ENCODE peak calls at places on chromosome 1, in nine cellular contexts. M is pancreas, F is colonic mucosa, L is body of pancreas, Q is mucosa of descending colon, C is PC-3, W is spleen, J is astrocyte of the spinal cord, A is tibial nerve. V is an unnamed sample.

GRCh38 chr1:70916028-70916427 is 131.6 kb downstream of the PTGER3 start:
- DNase-seq in C (no peak), W (no peak), J (no peak), A (no peak), F (no peak), L (no peak), M (no peak), Q (no peak), V (no peak)

GRCh38 chr1:204103121-204103741 is 30.3 kb downstream of the SOX13 start:
- DNase-seq in J (no peak), A (no peak), M (no peak), W (no peak), F (no peak), C (no peak), L (no peak), Q (no peak), V (no peak)

GRCh38 chr1:211656728-211657127 is 18.7 kb downstream of the NEK2 start:
- DNase-seq in M (no peak), L (no peak), W (no peak), A (no peak), F (no peak), C (no peak), Q (no peak), J (no peak), V (no peak)

GRCh38 chr1:221880182-221880581 is 138.3 kb upstream of the DUSP10 start:
- DNase-seq in Q (no peak), F (no peak), A (no peak), W (no peak), M (no peak), C (peak), J (no peak), L (no peak), V (no peak)

GRCh38 chr1:67978988-67979516 is 71.4 kb downstream of the DIRAS3 start:
- DNase-seq in C (peak), F (no peak), W (no peak), J (peak), A (no peak), M (no peak), L (no peak), Q (no peak), V (peak)

GRCh38 chr1:44553771-44554170 is 120.5 kb downstream of the TMEM53 start:
- DNase-seq in L (no peak), W (no peak), Q (no peak), C (peak), J (peak), A (no peak), F (no peak), M (no peak), V (no peak)

GRCh38 chr1:43237131-43237530 is 32.7 kb upstream of the TMEM125 start:
- DNase-seq in J (no peak), M (no peak), F (no peak), L (no peak), Q (no peak), C (no peak), A (no peak), W (no peak), V (no peak)

GRCh38 chr1:32388641-32389040 is 5.6 kb downstream of the BSDC1 start:
- DNase-seq in J (no peak), W (no peak), L (no peak), M (no peak), C (no peak), Q (no peak), F (no peak), A (no peak), V (no peak)

GRCh38 chr1:208431721-208432120 is 187.5 kb upstream of the PLXNA2 start:
- DNase-seq in W (no peak), L (no peak), Q (no peak), F (no peak), C (peak), A (no peak), J (peak), M (no peak), V (peak)

GRCh38 chr1:169601096-169601881 is 15.0 kb upstream of the F5 start:
- DNase-seq in J (peak), A (no peak), Q (no peak), C (peak), F (no peak), M (no peak), L (no peak), W (no peak), V (peak)

GRCh38 chr1:66288048-66288447 is 245.9 kb upstream of the SGIP1 start:
- DNase-seq in J (no peak), C (peak), W (no peak), Q (no peak), F (no peak), M (no peak), L (no peak), A (no peak), V (no peak)

GRCh38 chr1:27348861-27349783 is 7.3 kb downstream of the SYTL1 start:
- DNase-seq in W (peak), C (peak), L (peak), Q (peak), A (no peak), M (peak), F (peak), J (peak), V (no peak)

GRCh38 chr1:98001764-98002163 is 80.9 kb upstream of the DPYD start:
- DNase-seq in J (peak), C (peak), M (no peak), W (no peak), A (no peak), L (no peak), Q (no peak), F (no peak), V (no peak)

GRCh38 chr1:79396901-79397300 is 390.4 kb upstream of the ADGRL4 start:
- DNase-seq in C (no peak), Q (no peak), L (no peak), M (no peak), W (no peak), F (no peak), J (no peak), A (no peak), V (no peak)

DNA sequence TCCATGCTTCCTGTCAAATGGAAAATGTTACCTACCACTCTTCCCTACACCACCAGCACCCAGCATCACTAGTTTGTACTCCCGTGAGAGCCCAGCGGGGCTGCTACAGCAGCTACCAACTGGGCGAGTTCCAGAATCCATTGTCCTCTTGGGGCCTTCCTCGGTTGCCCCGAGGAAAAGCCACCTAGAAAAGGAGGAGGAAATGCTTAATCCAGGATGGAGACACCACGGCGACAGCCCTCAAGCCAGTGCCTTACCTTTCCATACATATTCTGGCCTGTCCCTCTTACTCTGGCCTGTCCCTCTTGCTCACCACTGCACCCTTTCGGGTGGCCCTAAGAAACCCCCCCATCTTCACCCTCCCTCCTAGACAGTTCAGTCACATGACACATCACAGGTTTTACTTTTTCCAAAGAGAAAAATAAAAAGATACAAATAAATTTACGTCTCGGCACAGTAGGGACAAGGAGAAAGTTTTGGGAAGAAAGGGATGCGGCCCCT is 478 bp downstream of the RIT1 start:
- DNase-seq in A (no peak), Q (peak), C (peak), W (no peak), L (no peak), M (peak), F (peak), J (peak), V (no peak)
- TF ChIP-seq CTCF in A (no peak), Q (no peak), C (no peak), W (no peak), L (no peak), M (no peak), F (no peak), J (peak), V (peak)

GRCh38 chr1:116878804-116879477 is 30.8 kb upstream of the PTGFRN start:
- DNase-seq in Q (no peak), F (no peak), J (peak), A (no peak), W (no peak), C (peak), L (no peak), M (peak), V (no peak)
- H3K4me3 ChIP-seq in Q (no peak), F (no peak), J (peak), A (peak), W (no peak), C (peak), L (no peak), M (no peak), V (peak)

DNA sequence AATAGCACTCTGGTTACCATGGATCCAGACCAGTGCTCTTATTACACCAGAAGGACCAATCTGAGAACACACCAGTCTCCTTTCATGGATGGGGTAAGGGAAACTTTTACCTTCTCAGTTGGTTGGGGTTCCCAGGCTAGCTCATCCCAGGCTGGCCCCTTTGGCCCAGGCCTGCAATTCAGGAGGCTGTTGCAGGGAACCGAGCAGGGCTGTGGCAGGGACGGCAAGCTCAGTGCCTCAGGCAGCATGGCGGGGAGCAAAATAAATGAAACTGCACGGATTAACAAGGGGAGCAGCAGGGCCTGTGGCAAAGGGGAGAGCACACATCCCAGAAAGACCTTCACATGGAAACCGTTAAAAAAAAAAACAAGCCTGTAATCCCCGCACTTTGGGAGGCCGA is 57.0 kb downstream of the DMRTB1 start:
- DNase-seq in C (no peak), F (no peak), W (no peak), J (no peak), L (no peak), A (no peak), M (no peak), Q (no peak), V (no peak)
- TF ChIP-seq CTCF in C (no peak), F (no peak), W (no peak), J (no peak), L (no peak), A (no peak), M (no peak), Q (no peak), V (no peak)

GRCh38 chr1:59020151-59020997 is 236.5 kb upstream of the JUN start:
- DNase-seq in A (peak), F (peak), J (peak), Q (peak), W (peak), C (peak), L (peak), M (peak), V (peak)
- H3K4me3 ChIP-seq in A (peak), F (no peak), J (peak), Q (no peak), W (no peak), C (no peak), L (no peak), M (no peak), V (no peak)

DNA sequence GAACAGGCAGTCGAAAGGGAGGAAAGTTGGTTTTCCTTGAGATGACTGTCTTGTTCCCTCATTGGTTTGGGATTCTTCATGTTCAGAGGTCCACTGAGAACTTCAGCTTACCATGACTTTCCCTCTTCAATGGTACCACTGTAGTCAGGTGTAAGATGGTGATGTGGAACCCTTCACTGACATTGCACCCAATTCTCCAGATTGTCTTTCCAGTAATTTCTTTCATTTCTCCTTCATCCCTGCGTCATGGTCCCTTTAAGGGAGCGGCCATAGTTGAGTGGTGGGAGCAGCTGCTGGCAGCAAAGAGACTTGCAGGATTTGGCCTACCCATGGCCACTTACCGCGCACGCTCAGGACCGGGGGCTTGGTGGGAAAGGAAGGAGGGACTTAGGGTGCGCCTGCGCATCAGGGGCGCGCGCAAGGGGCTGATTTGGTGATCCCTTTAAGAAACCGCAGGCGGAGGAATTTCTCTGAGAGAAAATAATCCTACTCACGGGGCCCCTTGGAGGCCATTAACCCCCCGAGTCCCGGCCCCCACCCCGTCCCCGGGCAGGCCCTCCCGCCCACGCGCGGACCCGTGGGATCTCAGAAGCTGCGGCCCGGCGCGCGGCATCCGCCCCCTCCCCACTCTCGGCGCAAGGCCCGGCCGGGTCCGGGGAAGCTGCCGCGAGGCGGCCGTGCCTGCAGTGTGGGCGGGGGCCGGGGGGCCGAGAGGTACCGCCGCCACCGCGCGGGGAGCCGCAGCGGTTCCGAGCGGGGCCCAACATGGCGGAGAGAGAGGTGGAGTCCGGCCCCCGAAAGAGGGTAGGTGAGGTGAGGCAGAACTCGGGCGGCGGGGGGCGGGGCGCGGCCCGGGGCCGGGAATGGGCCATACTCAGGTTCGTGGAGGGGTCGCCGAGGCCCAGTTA is at the start of gene ZMYM4:
- DNase-seq in C (peak), L (peak), A (peak), F (peak), W (peak), J (peak), Q (peak), M (peak), V (peak)
- TF ChIP-seq CTCF in C (no peak), L (peak), A (no peak), F (no peak), W (peak), J (no peak), Q (no peak), M (no peak), V (no peak)

GRCh38 chr1:75074719-75075395 is 59.3 kb upstream of the LHX8 start:
- DNase-seq in J (no peak), F (no peak), L (no peak), M (no peak), A (no peak), Q (no peak), W (no peak), C (no peak), V (no peak)
- H3K4me3 ChIP-seq in J (no peak), F (no peak), L (no peak), M (no peak), A (no peak), Q (no peak), W (no peak), C (no peak), V (no peak)

GRCh38 chr1:156926175-156926574 is 5.7 kb downstream of the LRRC71 start:
- DNase-seq in W (no peak), A (peak), J (peak), F (peak), L (peak), C (peak), Q (peak), M (no peak), V (peak)

GRCh38 chr1:156927215-156928042 is 7.0 kb downstream of the LRRC71 start:
- DNase-seq in J (peak), M (peak), F (peak), L (peak), A (peak), W (peak), Q (peak), C (peak), V (peak)

GRCh38 chr1:156929596-156930238 is 9.3 kb downstream of the LRRC71 start:
- DNase-seq in A (no peak), F (no peak), Q (no peak), J (no peak), L (no peak), W (peak), C (no peak), M (no peak), V (no peak)

GRCh38 chr1:156930483-156930882 is 10.1 kb downstream of the LRRC71 start:
- DNase-seq in C (no peak), M (no peak), F (no peak), W (no peak), J (no peak), Q (no peak), L (no peak), A (no peak), V (no peak)

GRCh38 chr1:156928043-156928602 is 7.7 kb downstream of the LRRC71 start:
- DNase-seq in W (no peak), Q (no peak), J (no peak), C (no peak), A (no peak), L (no peak), F (no peak), M (no peak), V (no peak)
- TF ChIP-seq CTCF in W (peak), Q (no peak), J (no peak), C (no peak), A (no peak), L (no peak), F (peak), M (no peak), V (no peak)

DNA sequence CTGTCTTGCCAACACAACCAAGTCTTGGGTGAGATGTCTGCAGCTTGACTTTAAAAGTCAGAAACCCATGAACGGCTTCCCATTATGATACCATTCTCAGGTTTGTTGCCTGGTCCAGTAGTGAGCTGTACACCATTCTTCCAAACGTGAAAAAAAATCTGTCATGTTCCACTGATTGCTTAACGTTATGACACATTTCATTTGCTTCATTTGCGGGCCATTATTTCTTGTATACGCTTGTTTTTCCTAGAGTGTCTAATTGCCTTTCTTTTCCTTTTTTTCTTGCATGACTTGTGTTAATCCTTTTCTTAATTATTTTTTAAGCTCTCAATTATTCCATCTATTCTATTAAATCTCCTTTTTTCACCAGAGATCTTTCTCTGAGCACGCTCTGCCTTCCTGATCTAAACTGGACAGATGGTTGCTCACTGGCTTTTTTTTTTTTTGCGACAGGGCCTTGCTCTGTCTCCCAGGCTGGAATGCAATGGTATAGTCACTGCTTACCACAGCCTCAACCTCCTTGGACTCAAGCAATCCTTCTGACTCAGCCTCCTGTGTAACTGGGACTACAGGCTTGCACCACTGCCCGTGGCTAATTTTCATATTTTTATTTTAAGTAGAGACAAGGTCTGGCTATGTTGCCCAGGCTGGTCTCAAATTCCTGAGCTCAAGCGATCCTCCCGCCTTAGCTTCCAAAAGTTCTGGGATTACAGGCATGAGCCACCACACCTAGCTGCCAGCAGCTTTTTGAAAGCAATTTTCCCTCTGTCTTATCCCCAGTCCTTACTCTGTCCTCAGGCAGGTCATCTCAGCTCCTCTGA is 31.7 kb upstream of the CAMTA1 start:
- DNase-seq in Q (no peak), W (no peak), L (no peak), M (no peak), C (no peak), A (no peak), F (no peak), J (no peak), V (no peak)
- H3K4me3 ChIP-seq in Q (no peak), W (no peak), L (no peak), M (no peak), C (no peak), A (no peak), F (no peak), J (no peak), V (no peak)

GRCh38 chr1:209768354-209768774 is 12.5 kb downstream of the TRAF3IP3 start:
- DNase-seq in C (no peak), W (peak), M (no peak), F (peak), A (no peak), J (no peak), Q (peak), L (peak), V (no peak)

GRCh38 chr1:209772116-209772515 is 12.2 kb downstream of the C1orf74 start:
- DNase-seq in M (no peak), J (no peak), Q (no peak), W (no peak), A (no peak), L (no peak), F (no peak), C (no peak), V (no peak)

GRCh38 chr1:209770636-209771415 is 13.5 kb downstream of the C1orf74 start:
- DNase-seq in J (no peak), L (no peak), C (no peak), F (no peak), M (no peak), W (no peak), Q (no peak), A (no peak), V (no peak)

GRCh38 chr1:209769171-209769904 is 13.5 kb downstream of the TRAF3IP3 start:
- DNase-seq in F (peak), M (no peak), L (peak), W (peak), J (peak), A (peak), C (peak), Q (peak), V (peak)

GRCh38 chr1:209769956-209770355 is 14.1 kb downstream of the TRAF3IP3 start:
- DNase-seq in W (no peak), L (no peak), Q (no peak), M (no peak), J (peak), F (no peak), C (no peak), A (no peak), V (no peak)
- TF ChIP-seq CTCF in W (no peak), L (no peak), Q (no peak), M (no peak), J (no peak), F (no peak), C (no peak), A (no peak), V (no peak)

V was measured in astrocyte of the cerebellum.